ENCODE peak calls at places on chromosome 6, in six cellular contexts. One of them, this sample, is unnamed.

GRCh38 chr6:137765044-137765443 is 102.0 kb upstream of the TNFAIP3 start:
- DNase-seq in SJSA1: no peak
- DNase-seq in hypothalamus: no peak
- DNase-seq in stimulated activated CD8-positive, alpha-beta memory T cell treated with anti-CD3 and anti-CD28 coated beads, Interleukin-4, amount 100 ng/mL, for 48 hours: no peak
- DNase-seq in activated gamma-delta T cell treated with anti-CD3 and anti-CD28 coated beads, Interleukin-2, amount 50 U/mL, for 16 hours: no peak
- DNase-seq in WTC11: no peak
- DNase-seq in this sample: no peak

GRCh38 chr6:63821442-63821841 is 185.8 kb downstream of the PHF3 start:
- DNase-seq in SJSA1: no peak
- DNase-seq in hypothalamus: no peak
- DNase-seq in stimulated activated CD8-positive, alpha-beta memory T cell treated with anti-CD3 and anti-CD28 coated beads, Interleukin-4, amount 100 ng/mL, for 48 hours: no peak
- DNase-seq in activated gamma-delta T cell treated with anti-CD3 and anti-CD28 coated beads, Interleukin-2, amount 50 U/mL, for 16 hours: no peak
- DNase-seq in WTC11: no peak
- DNase-seq in this sample: no peak

GRCh38 chr6:100453701-100454521 is 10.8 kb downstream of the SIM1 start:
- DNase-seq in SJSA1: no peak
- DNase-seq in hypothalamus: no peak
- DNase-seq in stimulated activated CD8-positive, alpha-beta memory T cell treated with anti-CD3 and anti-CD28 coated beads, Interleukin-4, amount 100 ng/mL, for 48 hours: no peak
- DNase-seq in activated gamma-delta T cell treated with anti-CD3 and anti-CD28 coated beads, Interleukin-2, amount 50 U/mL, for 16 hours: no peak
- DNase-seq in WTC11: peak
- DNase-seq in this sample: no peak

GRCh38 chr6:106572875-106573575 is 56.3 kb downstream of the RTN4IP1 start:
- DNase-seq in SJSA1: no peak
- DNase-seq in hypothalamus: no peak
- DNase-seq in stimulated activated CD8-positive, alpha-beta memory T cell treated with anti-CD3 and anti-CD28 coated beads, Interleukin-4, amount 100 ng/mL, for 48 hours: no peak
- DNase-seq in activated gamma-delta T cell treated with anti-CD3 and anti-CD28 coated beads, Interleukin-2, amount 50 U/mL, for 16 hours: no peak
- DNase-seq in WTC11: no peak
- DNase-seq in this sample: no peak

GRCh38 chr6:79922018-79922417 is 25.3 kb downstream of the ELOVL4 start:
- DNase-seq in SJSA1: no peak
- DNase-seq in hypothalamus: no peak
- DNase-seq in stimulated activated CD8-positive, alpha-beta memory T cell treated with anti-CD3 and anti-CD28 coated beads, Interleukin-4, amount 100 ng/mL, for 48 hours: no peak
- DNase-seq in activated gamma-delta T cell treated with anti-CD3 and anti-CD28 coated beads, Interleukin-2, amount 50 U/mL, for 16 hours: no peak
- DNase-seq in WTC11: no peak
- DNase-seq in this sample: no peak

GRCh38 chr6:21163110-21163837 is 430.3 kb upstream of the SOX4 start:
- DNase-seq in SJSA1: peak
- DNase-seq in hypothalamus: no peak
- DNase-seq in stimulated activated CD8-positive, alpha-beta memory T cell treated with anti-CD3 and anti-CD28 coated beads, Interleukin-4, amount 100 ng/mL, for 48 hours: no peak
- DNase-seq in activated gamma-delta T cell treated with anti-CD3 and anti-CD28 coated beads, Interleukin-2, amount 50 U/mL, for 16 hours: no peak
- DNase-seq in WTC11: no peak
- DNase-seq in this sample: no peak

GRCh38 chr6:79762370-79762769 is 131.2 kb downstream of the SH3BGRL2 start:
- DNase-seq in SJSA1: no peak
- DNase-seq in hypothalamus: no peak
- DNase-seq in stimulated activated CD8-positive, alpha-beta memory T cell treated with anti-CD3 and anti-CD28 coated beads, Interleukin-4, amount 100 ng/mL, for 48 hours: no peak
- DNase-seq in activated gamma-delta T cell treated with anti-CD3 and anti-CD28 coated beads, Interleukin-2, amount 50 U/mL, for 16 hours: no peak
- DNase-seq in WTC11: no peak
- DNase-seq in this sample: no peak

GRCh38 chr6:40845588-40845987 is 193.4 kb downstream of the UNC5CL start:
- DNase-seq in SJSA1: peak
- DNase-seq in hypothalamus: no peak
- DNase-seq in stimulated activated CD8-positive, alpha-beta memory T cell treated with anti-CD3 and anti-CD28 coated beads, Interleukin-4, amount 100 ng/mL, for 48 hours: peak
- DNase-seq in activated gamma-delta T cell treated with anti-CD3 and anti-CD28 coated beads, Interleukin-2, amount 50 U/mL, for 16 hours: no peak
- DNase-seq in WTC11: peak
- DNase-seq in this sample: peak

GRCh38 chr6:116624036-116624805 is 7.9 kb downstream of the RSPH4A start:
- DNase-seq in SJSA1: no peak
- DNase-seq in hypothalamus: no peak
- DNase-seq in stimulated activated CD8-positive, alpha-beta memory T cell treated with anti-CD3 and anti-CD28 coated beads, Interleukin-4, amount 100 ng/mL, for 48 hours: no peak
- DNase-seq in activated gamma-delta T cell treated with anti-CD3 and anti-CD28 coated beads, Interleukin-2, amount 50 U/mL, for 16 hours: no peak
- DNase-seq in WTC11: no peak
- DNase-seq in this sample: no peak

GRCh38 chr6:3414704-3415453 is 42.0 kb downstream of the SLC22A23 start:
- DNase-seq in SJSA1: no peak
- DNase-seq in hypothalamus: no peak
- DNase-seq in stimulated activated CD8-positive, alpha-beta memory T cell treated with anti-CD3 and anti-CD28 coated beads, Interleukin-4, amount 100 ng/mL, for 48 hours: peak
- DNase-seq in activated gamma-delta T cell treated with anti-CD3 and anti-CD28 coated beads, Interleukin-2, amount 50 U/mL, for 16 hours: no peak
- DNase-seq in WTC11: peak
- DNase-seq in this sample: no peak

GRCh38 chr6:170439366-170440351 is 113.4 kb downstream of the PSMB1 start:
- DNase-seq in SJSA1: peak
- DNase-seq in hypothalamus: no peak
- DNase-seq in stimulated activated CD8-positive, alpha-beta memory T cell treated with anti-CD3 and anti-CD28 coated beads, Interleukin-4, amount 100 ng/mL, for 48 hours: no peak
- DNase-seq in activated gamma-delta T cell treated with anti-CD3 and anti-CD28 coated beads, Interleukin-2, amount 50 U/mL, for 16 hours: no peak
- DNase-seq in WTC11: no peak
- DNase-seq in this sample: no peak